ENCODE peak calls at places on chromosomes 6 and 20, in seven cellular contexts. R is GM04504, V is B cell, Z is left lung, Y is anterior cingulate cortex, E is omental fat pad, U is endodermal cell. K is an unnamed sample.

GRCh38 chr6:161440299-161440698 is 166.4 kb upstream of the AGPAT4 start:
- DNase-seq in R (no peak), V (no peak), Z (no peak), Y (no peak), E (no peak), U (peak), K (no peak)

GRCh38 chr6:36445651-36446050 is 2.9 kb downstream of the KCTD20 start:
- DNase-seq in R (no peak), V (no peak), Z (no peak), Y (no peak), E (no peak), U (no peak), K (no peak)

GRCh38 chr6:158938811-158939254 is 61.2 kb downstream of the RSPH3 start:
- DNase-seq in R (no peak), V (peak), Z (no peak), Y (no peak), E (no peak), U (peak), K (no peak)

GRCh38 chr20:35199696-35200095 is 26.8 kb upstream of the MMP24 start:
- DNase-seq in R (peak), V (no peak), Z (no peak), Y (no peak), E (no peak), U (no peak), K (no peak)

GRCh38 chr6:148179786-148180185 is 162.9 kb upstream of the SASH1 start:
- DNase-seq in R (no peak), V (no peak), Z (no peak), Y (no peak), E (no peak), U (peak), K (no peak)

GRCh38 chr20:2771631-2772080 is 28.8 kb downstream of the CPXM1 start:
- DNase-seq in R (no peak), V (no peak), Z (peak), Y (no peak), E (no peak), U (peak), K (no peak)

GRCh38 chr6:107390056-107390455 is 69.3 kb downstream of the PDSS2 start:
- DNase-seq in R (no peak), V (no peak), Z (no peak), Y (no peak), E (no peak), U (no peak), K (no peak)

GRCh38 chr20:58287638-58288037 is 21.9 kb upstream of the RAB22A start:
- DNase-seq in R (no peak), V (no peak), Z (no peak), Y (no peak), E (no peak), U (no peak), K (no peak)

GRCh38 chr6:125264476-125264875 is 37.3 kb downstream of the HDDC2 start:
- DNase-seq in R (no peak), V (no peak), Z (no peak), Y (no peak), E (no peak), U (no peak), K (no peak)

GRCh38 chr20:41654292-41654691 is 36.1 kb upstream of the CHD6 start:
- DNase-seq in R (no peak), V (no peak), Z (no peak), Y (no peak), E (no peak), U (no peak), K (no peak)

GRCh38 chr6:16511723-16512584 is 249.3 kb downstream of the ATXN1 start:
- DNase-seq in R (no peak), V (no peak), Z (no peak), Y (no peak), E (no peak), U (no peak), K (no peak)

GRCh38 chr6:168196385-168196860 is 117.4 kb upstream of the FRMD1 start:
- DNase-seq in R (no peak), V (no peak), Z (no peak), Y (no peak), E (no peak), U (peak), K (peak)

GRCh38 chr20:24991897-24992419 is 593 bp downstream of the APMAP start:
- DNase-seq in R (no peak), V (no peak), Z (peak), Y (no peak), E (no peak), U (no peak), K (no peak)

GRCh38 chr6:112232845-112233256 is 21.5 kb downstream of the LAMA4 start:
- DNase-seq in R (no peak), V (no peak), Z (no peak), Y (no peak), E (no peak), U (no peak), K (no peak)

K was measured in lower leg skin.